ENCODE peak calls at places on chromosome 11, in eight cellular contexts. V is fibroblast of pulmonary artery, W is GM13976, O is A549, F is ovary, Z is PC-3, T is psoas muscle, H is progenitor cell of endocrine pancreas. K is an unnamed sample.

GRCh38 chr11:111846063-111846462 is 25.3 kb downstream of the ALG9 start:
- DNase-seq in V (peak; percentile 45), W (no peak), O (no peak), F (no peak), Z (peak; percentile 87), T (no peak), H (no peak), K (no peak)

GRCh38 chr11:131766637-131767036 is 396.2 kb downstream of the NTM start:
- DNase-seq in V (no peak), W (no peak), O (no peak), F (no peak), Z (no peak), T (no peak), H (no peak), K (no peak)

GRCh38 chr11:95487391-95487790 is 256.4 kb upstream of the SESN3 start:
- DNase-seq in V (no peak), W (peak; percentile 83), O (no peak), F (no peak), Z (no peak), T (no peak), H (no peak), K (no peak)

GRCh38 chr11:46149342-46149741 is 28.1 kb upstream of the PHF21A start:
- DNase-seq in V (no peak), W (no peak), O (no peak), F (no peak), Z (no peak), T (no peak), H (no peak), K (no peak)

GRCh38 chr11:121366970-121367369 is 74.4 kb downstream of the SC5D start:
- DNase-seq in V (no peak), W (no peak), O (no peak), F (no peak), Z (no peak), T (no peak), H (no peak), K (no peak)

GRCh38 chr11:87290304-87290922 is 252.7 kb downstream of the TMEM135 start:
- DNase-seq in V (peak; percentile 82), W (peak; percentile 49), O (peak; percentile 59), F (no peak), Z (peak; percentile 93), T (no peak), H (no peak), K (peak; percentile 11)

GRCh38 chr11:112213753-112214152 is 12.5 kb upstream of the PTS start:
- DNase-seq in V (peak; percentile 57), W (no peak), O (no peak), F (no peak), Z (no peak), T (no peak), H (no peak), K (no peak)

GRCh38 chr11:119476666-119477331 is 53.8 kb upstream of the THY1 start:
- DNase-seq in V (no peak), W (no peak), O (no peak), F (no peak), Z (no peak), T (no peak), H (peak; percentile 5), K (no peak)

GRCh38 chr11:119823077-119823476 is 94.1 kb upstream of the NECTIN1 start:
- DNase-seq in V (no peak), W (no peak), O (no peak), F (no peak), Z (no peak), T (no peak), H (no peak), K (no peak)

GRCh38 chr11:93921695-93922468 is 71.5 kb upstream of the VSTM5 start:
- DNase-seq in V (peak; percentile 79), W (peak; percentile 55), O (peak; percentile 51), F (no peak), Z (peak; percentile 92), T (no peak), H (peak; percentile 17), K (peak; percentile 49)

GRCh38 chr11:63635762-63636465 is 21.7 kb upstream of the PLAAT3 start:
- DNase-seq in V (peak; percentile 79), W (peak; percentile 78), O (peak; percentile 70), F (peak; percentile 74), Z (peak; percentile 83), T (peak; percentile 30), H (peak; percentile 63), K (peak; percentile 73)

GRCh38 chr11:130188585-130189347 is 29.2 kb downstream of the ST14 start:
- DNase-seq in V (no peak), W (no peak), O (no peak), F (no peak), Z (no peak), T (no peak), H (no peak), K (no peak)

GRCh38 chr11:128806496-128807261 is 60.4 kb downstream of the KCNJ1 start:
- DNase-seq in V (no peak), W (no peak), O (no peak), F (no peak), Z (no peak), T (no peak), H (no peak), K (no peak)

GRCh38 chr11:128800871-128801417 is 66.2 kb downstream of the KCNJ1 start:
- DNase-seq in V (no peak), W (no peak), O (no peak), F (no peak), Z (no peak), T (no peak), H (no peak), K (no peak)

GRCh38 chr11:128804481-128804880 is 62.6 kb downstream of the KCNJ1 start:
- DNase-seq in V (peak; percentile 55), W (no peak), O (no peak), F (no peak), Z (no peak), T (no peak), H (no peak), K (no peak)

GRCh38 chr11:128803440-128803839 is 63.7 kb downstream of the KCNJ1 start:
- DNase-seq in V (peak; percentile 29), W (no peak), O (no peak), F (no peak), Z (no peak), T (no peak), H (no peak), K (no peak)

DNA sequence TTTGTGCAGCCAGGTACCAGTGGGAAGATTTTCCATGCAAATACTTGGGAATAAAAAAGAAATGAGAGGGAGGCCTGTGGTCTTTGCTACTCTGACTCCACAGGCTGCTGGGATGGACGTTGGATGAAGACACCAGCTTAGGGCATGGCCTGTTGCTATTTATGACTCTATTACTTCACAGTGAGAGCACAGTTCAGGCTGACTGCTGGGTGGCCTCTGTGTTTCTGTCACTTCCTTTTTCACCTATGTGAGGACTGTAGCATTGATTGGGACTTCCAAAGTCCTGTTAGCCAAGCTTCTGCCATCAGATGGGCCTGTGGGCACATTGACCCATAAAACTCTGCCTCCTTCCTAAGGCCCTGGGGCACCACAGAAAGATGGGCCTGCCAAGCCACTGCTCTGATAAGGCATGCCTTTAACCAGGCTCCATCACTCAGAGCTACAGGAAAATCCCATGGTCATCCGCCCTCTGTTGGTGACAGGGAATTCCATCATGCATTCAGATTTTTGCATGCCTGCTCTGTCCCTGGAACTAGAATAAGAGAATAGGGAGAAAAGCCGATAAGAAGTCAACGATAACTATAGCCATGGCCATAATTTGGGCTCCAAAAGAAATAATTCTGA is 64.6 kb downstream of the KCNJ1 start:
- DNase-seq in V (peak; percentile 42), W (peak; percentile 41), O (peak; percentile 15), F (no peak), Z (peak; percentile 72), T (no peak), H (no peak), K (peak; percentile 27)
- TF ChIP-seq CTCF in V (peak; percentile 49), W (no peak), O (no peak), F (no peak), Z (peak; percentile 86), T (peak; percentile 14), H (peak; percentile 63), K (peak; percentile 61)

GRCh38 chr11:108901359-108901758 is 236.5 kb downstream of the DDX10 start:
- DNase-seq in V (no peak), W (no peak), O (no peak), F (no peak), Z (no peak), T (no peak), H (no peak), K (no peak)
- TF ChIP-seq CTCF in V (no peak), W (no peak), O (no peak), F (no peak), Z (no peak), T (no peak), H (no peak), K (no peak)

GRCh38 chr11:13009921-13010736 is 1.0 kb downstream of the RASSF10 start:
- DNase-seq in V (no peak), W (peak; percentile 31), O (peak; percentile 53), F (no peak), Z (no peak), T (peak; percentile 16), H (peak; percentile 43), K (peak; percentile 56)

GRCh38 chr11:13007702-13008435 is 1.2 kb upstream of the RASSF10 start:
- DNase-seq in V (no peak), W (no peak), O (peak; percentile 59), F (no peak), Z (peak; percentile 65), T (no peak), H (no peak), K (no peak)

GRCh38 chr11:13009476-13009920 is 382 bp downstream of the RASSF10 start:
- DNase-seq in V (no peak), W (peak; percentile 32), O (no peak), F (no peak), Z (no peak), T (no peak), H (peak; percentile 22), K (no peak)

GRCh38 chr11:13007182-13007581 is 1.9 kb upstream of the RASSF10 start:
- DNase-seq in V (no peak), W (no peak), O (no peak), F (no peak), Z (no peak), T (no peak), H (no peak), K (no peak)

DNA sequence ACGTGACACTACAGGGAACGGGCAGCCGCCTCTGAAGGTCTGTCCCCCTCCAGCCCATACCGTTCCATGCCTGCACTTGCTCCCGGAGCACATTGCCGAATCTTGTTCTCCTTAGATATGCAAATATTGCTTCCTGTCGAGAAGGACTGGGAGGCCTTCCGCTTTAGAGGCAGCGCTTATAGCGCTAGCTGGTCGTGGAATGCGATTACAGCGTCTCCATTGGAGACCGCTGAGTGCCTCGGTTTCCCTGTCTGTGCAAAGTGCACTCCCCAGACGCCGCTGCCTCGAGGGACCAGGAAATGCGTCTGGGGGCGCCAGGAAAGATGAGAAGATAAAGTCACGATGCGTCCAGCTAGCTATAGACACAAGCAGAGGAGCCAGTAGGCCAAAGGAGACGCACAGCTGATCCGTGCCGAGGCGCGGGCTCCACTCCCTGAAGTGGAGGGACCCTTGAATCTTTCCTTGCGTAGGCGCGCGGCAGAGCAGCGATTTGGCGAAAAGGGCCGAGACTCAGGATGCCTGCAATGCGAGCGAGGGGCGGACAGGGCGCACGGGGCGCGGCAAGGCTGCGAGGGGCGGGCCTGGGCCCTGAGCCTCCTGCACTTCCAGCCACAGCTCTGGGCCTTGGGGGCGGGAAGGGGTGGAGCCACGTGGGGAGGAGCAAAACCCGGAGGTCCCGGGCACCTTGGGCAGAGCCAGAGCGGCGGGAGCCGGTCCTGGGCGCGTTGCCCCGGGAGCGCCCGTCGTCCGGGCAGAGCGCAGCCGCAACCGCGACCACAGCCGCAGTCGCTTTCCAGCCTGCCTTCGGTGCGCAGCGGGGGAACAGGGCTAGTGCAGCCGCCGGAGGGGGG is at the start of gene RASSF10:
- DNase-seq in V (peak; percentile 6), W (no peak), O (peak; percentile 89), F (peak; percentile 33), Z (no peak), T (peak; percentile 41), H (peak; percentile 85), K (peak; percentile 89)
- TF ChIP-seq CTCF in V (no peak), W (no peak), O (no peak), F (no peak), Z (no peak), T (no peak), H (no peak), K (no peak)

GRCh38 chr11:133576351-133576750 is 44.0 kb upstream of the OPCML start:
- DNase-seq in V (no peak), W (no peak), O (no peak), F (no peak), Z (no peak), T (no peak), H (no peak), K (peak; percentile 21)
- TF ChIP-seq CTCF in V (no peak), W (no peak), O (no peak), F (no peak), Z (peak; percentile 27), T (no peak), H (peak; percentile 23), K (peak; percentile 7)